ENCODE peak calls at places on chromosomes 16 and 17, in four cellular contexts. Q is H1, I is GM12878, U is HepG2. F is an unnamed sample.

GRCh38 chr17:64296246-64296645 is 33.2 kb upstream of the TEX2 start:
- DNase-seq in Q (no peak), I (no peak), U (no peak), F (no peak)

GRCh38 chr17:2244545-2245525 is 58.8 kb downstream of the SMG6 start:
- DNase-seq in Q (peak; percentile 90), I (no peak), U (peak; percentile 50), F (peak; percentile 46)

GRCh38 chr16:4675864-4676786 is 17.2 kb upstream of the NUDT16L1 start:
- DNase-seq in Q (no peak), I (no peak), U (peak; percentile 35), F (no peak)

GRCh38 chr17:83062818-83063671 is 16.4 kb upstream of the METRNL start:
- DNase-seq in Q (no peak), I (no peak), U (no peak), F (no peak)

GRCh38 chr17:55577011-55577586 is 65.8 kb upstream of the SMIM36 start:
- DNase-seq in Q (no peak), I (peak; percentile 35), U (no peak), F (no peak)

GRCh38 chr17:32241521-32242094 is 24.0 kb upstream of the RHBDL3 start:
- DNase-seq in Q (no peak), I (no peak), U (no peak), F (no peak)

GRCh38 chr16:74749291-74750055 is 25.1 kb downstream of the FA2H start:
- DNase-seq in Q (no peak), I (no peak), U (no peak), F (no peak)

GRCh38 chr17:45951403-45951802 is 47.6 kb upstream of the STH start:
- DNase-seq in Q (no peak), I (no peak), U (no peak), F (no peak)

GRCh38 chr16:230949-231348 is 1.7 kb upstream of the LUC7L start:
- DNase-seq in Q (no peak), I (no peak), U (no peak), F (no peak)

GRCh38 chr17:82012482-82013295 is 10.0 kb downstream of the CENPX start:
- DNase-seq in Q (no peak), I (no peak), U (no peak), F (no peak)

GRCh38 chr17:79612468-79613194 is 1.8 kb upstream of the RBFOX3 start:
- DNase-seq in Q (peak; percentile 97), I (no peak), U (peak; percentile 46), F (peak; percentile 61)

GRCh38 chr16:3756113-3756512 is 38.8 kb upstream of the TRAP1 start:
- DNase-seq in Q (no peak), I (no peak), U (no peak), F (no peak)

GRCh38 chr16:55490301-55490700 is 11.3 kb downstream of the MMP2 start:
- DNase-seq in Q (no peak), I (no peak), U (no peak), F (no peak)

GRCh38 chr16:57261806-57262205 is 16.7 kb downstream of the ARL2BP start:
- DNase-seq in Q (no peak), I (no peak), U (no peak), F (no peak)

GRCh38 chr17:80348551-80349436 is 66.2 kb upstream of the ENDOV start:
- DNase-seq in Q (no peak), I (no peak), U (no peak), F (no peak)

GRCh38 chr17:42337442-42337841 is 49.1 kb downstream of the STAT5A start:
- DNase-seq in Q (no peak), I (peak; percentile 94), U (no peak), F (no peak)

GRCh38 chr16:83856846-83857245 is 42.1 kb upstream of the MLYCD start:
- DNase-seq in Q (no peak), I (no peak), U (no peak), F (no peak)

GRCh38 chr17:410674-411401 is 58.2 kb upstream of the RPH3AL start:
- DNase-seq in Q (peak; percentile 52), I (no peak), U (no peak), F (no peak)

GRCh38 chr17:413016-413350 is 60.4 kb upstream of the RPH3AL start:
- DNase-seq in Q (no peak), I (no peak), U (no peak), F (no peak)

GRCh38 chr17:409848-410673 is 57.5 kb upstream of the RPH3AL start:
- DNase-seq in Q (peak; percentile 100), I (peak; percentile 100), U (peak; percentile 98), F (peak; percentile 96)

GRCh38 chr17:412211-413015 is 59.8 kb upstream of the RPH3AL start:
- DNase-seq in Q (peak; percentile 54), I (no peak), U (peak; percentile 55), F (no peak)

GRCh38 chr17:411416-412120 is 59.0 kb upstream of the RPH3AL start:
- DNase-seq in Q (no peak), I (no peak), U (no peak), F (no peak)
- H3K4me3 ChIP-seq in Q (peak overlapping the region; percentile 69), I (no peak overlapping the region), U (no peak overlapping the region), F (no peak overlapping the region)

GRCh38 chr17:49676276-49676868 is 1.5 kb downstream of the SPOP start:
- DNase-seq in Q (peak; percentile 22), I (peak; percentile 85), U (no peak), F (no peak)
- TF ChIP-seq SUZ12 in Q (no peak), I (no peak), U (no peak), F (no peak)

DNA sequence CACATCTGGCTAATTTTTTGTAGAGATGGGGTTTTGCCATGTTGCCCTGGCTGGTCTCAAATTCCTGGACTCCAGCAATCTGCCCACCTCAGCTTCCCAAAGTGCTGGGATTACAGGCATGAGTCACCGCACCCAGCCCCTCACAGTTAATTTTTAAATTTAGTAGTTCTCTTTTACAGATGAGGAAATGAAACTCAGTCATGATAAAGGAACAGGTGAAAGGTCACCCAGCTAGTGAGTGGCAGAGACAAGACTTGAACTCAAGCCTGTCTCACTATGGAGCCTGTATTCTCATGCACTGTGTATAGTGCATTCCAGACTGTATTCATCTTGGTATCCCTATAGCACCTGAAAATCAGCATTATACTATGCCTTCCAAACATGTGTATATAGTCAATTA is 77.1 kb upstream of the WSB1 start:
- DNase-seq in Q (no peak), I (no peak), U (no peak), F (no peak)
- H3K9me3 ChIP-seq in Q (peaks cover 62% of the 10 kb centered on the region), I (peaks cover 2% of the 10 kb centered on the region), U (peaks cover 7% of the 10 kb centered on the region), F (peaks cover 4% of the 10 kb centered on the region)

GRCh38 chr16:76511203-76511602 is 234.0 kb downstream of the CNTNAP4 start:
- DNase-seq in Q (no peak), I (no peak), U (no peak), F (no peak)
- H3K4me3 ChIP-seq in Q (no peak overlapping the region), I (no peak overlapping the region), U (no peak overlapping the region), F (no peak overlapping the region)

DNA sequence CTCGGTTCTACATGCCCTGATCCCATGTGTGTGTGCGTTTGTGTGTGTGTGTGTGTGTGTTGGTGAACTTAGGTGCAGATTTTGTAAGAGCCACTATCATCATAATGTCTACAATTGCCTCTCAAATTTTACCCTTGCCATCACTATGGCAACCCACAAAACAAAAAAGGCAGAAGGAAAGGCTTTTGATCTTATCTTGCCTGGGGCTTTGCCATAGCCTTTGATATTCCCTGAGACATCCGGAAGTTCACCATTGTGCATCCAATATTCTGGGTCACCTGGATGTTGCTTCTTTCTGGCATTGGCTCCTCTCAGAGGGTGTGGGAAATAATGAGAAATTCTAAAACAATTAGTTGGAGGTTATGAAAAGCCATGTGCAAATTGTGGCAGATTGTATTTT is 114.7 kb downstream of the HAPSTR1 start:
- DNase-seq in Q (no peak), I (no peak), U (no peak), F (no peak)
- TF ChIP-seq SUZ12 in Q (no peak), I (no peak), U (no peak), F (no peak)

GRCh38 chr17:16552637-16553045 is 16.4 kb downstream of the ZNF287 start:
- DNase-seq in Q (no peak), I (no peak), U (no peak), F (no peak)
- H3K9me3 ChIP-seq in Q (peaks cover 58% of the 10 kb centered on the region), I (peaks cover 37% of the 10 kb centered on the region), U (peaks cover 68% of the 10 kb centered on the region), F (peaks cover 89% of the 10 kb centered on the region)

DNA sequence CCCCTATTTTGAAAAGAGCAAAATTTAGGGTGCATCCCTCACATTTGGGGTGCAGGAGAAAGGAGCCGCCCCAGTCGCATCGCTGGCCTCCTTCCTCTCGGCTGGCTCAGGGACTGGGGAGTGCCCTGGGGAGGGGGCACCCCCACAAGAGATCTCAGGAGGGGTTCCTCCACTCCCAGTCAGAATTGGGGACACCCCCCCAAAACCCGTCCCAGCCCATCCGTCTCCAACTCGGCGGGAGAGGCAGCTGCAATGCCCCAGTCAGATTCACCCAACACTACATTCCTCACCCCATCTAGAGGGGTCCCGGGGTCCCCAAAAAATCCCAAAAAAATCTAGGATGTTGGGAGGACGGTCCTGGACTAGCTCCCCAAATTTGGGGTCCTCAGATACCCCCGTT is 3.4 kb upstream of the BCL6B start:
- DNase-seq in Q (no peak), I (no peak), U (no peak), F (no peak)
- H3K4me3 ChIP-seq in Q (peak overlapping the region; percentile 54), I (no peak overlapping the region), U (peak overlapping the region; percentile 74), F (peak overlapping the region; percentile 19)

GRCh38 chr16:82229800-82230619 is 60.0 kb upstream of the MPHOSPH6 start:
- DNase-seq in Q (peak; percentile 86), I (peak; percentile 3), U (peak; percentile 75), F (peak; percentile 82)
- TF ChIP-seq SUZ12 in Q (no peak), I (no peak), U (no peak), F (no peak)